ENCODE peak calls at places on chromosome 5, in six cellular contexts. Q is DMS79; H is AG08395; U is stimulated activated CD8-positive, alpha-beta memory T cell treated with anti-CD3 and anti-CD28 coated beads, Interleukin-7, amount 100 ng/mL, for 48 hours; A is HCEC 1CT; T is HTR-8/SVneo. M is an unnamed sample.

GRCh38 chr5:38468202-38468656 is 88.2 kb downstream of the LIFR start:
- DNase-seq in Q (no peak), H (peak), U (no peak), A (peak), T (peak), M (peak)

GRCh38 chr5:138466058-138466899 is 1.0 kb downstream of the EGR1 start:
- DNase-seq in Q (peak), H (no peak), U (no peak), A (peak), T (no peak), M (peak)

GRCh38 chr5:134508521-134509195 is 16.8 kb upstream of the JADE2 start:
- DNase-seq in Q (no peak), H (no peak), U (no peak), A (no peak), T (no peak), M (no peak)

GRCh38 chr5:113274836-113275414 is 159.9 kb downstream of the TSSK1B start:
- DNase-seq in Q (no peak), H (no peak), U (no peak), A (no peak), T (no peak), M (no peak)

GRCh38 chr5:96933764-96934163 is 2.1 kb upstream of the LNPEP start:
- DNase-seq in Q (no peak), H (no peak), U (no peak), A (peak), T (no peak), M (no peak)

GRCh38 chr5:141618804-141619554 is at the start of gene DIAPH1:
- DNase-seq in Q (peak), H (peak), U (peak), A (peak), T (peak), M (peak)

GRCh38 chr5:180799902-180800801 is 2.5 kb downstream of the MGAT1 start:
- DNase-seq in Q (no peak), H (peak), U (no peak), A (peak), T (no peak), M (peak)

GRCh38 chr5:107398703-107399102 is 272.0 kb downstream of the EFNA5 start:
- DNase-seq in Q (no peak), H (no peak), U (no peak), A (no peak), T (no peak), M (no peak)

GRCh38 chr5:96943829-96944228 is 7.9 kb downstream of the LNPEP start:
- DNase-seq in Q (no peak), H (no peak), U (no peak), A (no peak), T (no peak), M (no peak)

GRCh38 chr5:135826994-135827671 is 7.3 kb upstream of the SLC25A48 start:
- DNase-seq in Q (no peak), H (no peak), U (no peak), A (no peak), T (no peak), M (no peak)

GRCh38 chr5:179237770-179238627 is 107.3 kb downstream of the ADAMTS2 start:
- DNase-seq in Q (no peak), H (no peak), U (no peak), A (no peak), T (no peak), M (no peak)

GRCh38 chr5:107796797-107797196 is 126.1 kb upstream of the EFNA5 start:
- DNase-seq in Q (no peak), H (no peak), U (no peak), A (peak), T (no peak), M (peak)

GRCh38 chr5:180090098-180090768 is 18.7 kb upstream of the RNF130 start:
- DNase-seq in Q (no peak), H (peak), U (peak), A (peak), T (peak), M (peak)

GRCh38 chr5:6728011-6728794 is 15.0 kb downstream of the TENT4A start:
- DNase-seq in Q (no peak), H (no peak), U (no peak), A (no peak), T (no peak), M (no peak)

GRCh38 chr5:132362086-132362485 is 7.4 kb upstream of the SLC22A5 start:
- DNase-seq in Q (no peak), H (no peak), U (no peak), A (no peak), T (no peak), M (no peak)

GRCh38 chr5:139659673-139660072 is 11.5 kb downstream of the CXXC5 start:
- DNase-seq in Q (no peak), H (no peak), U (no peak), A (no peak), T (no peak), M (no peak)

GRCh38 chr5:60959156-60959555 is 14.2 kb downstream of the NDUFAF2 start:
- DNase-seq in Q (no peak), H (peak), U (no peak), A (peak), T (peak), M (peak)

GRCh38 chr5:110879675-110880074 is 140.9 kb downstream of the SLC25A46 start:
- DNase-seq in Q (no peak), H (no peak), U (no peak), A (no peak), T (no peak), M (no peak)

GRCh38 chr5:18744441-18744840 is 1110.2 kb downstream of the TAF11L14 start:
- DNase-seq in Q (no peak), H (no peak), U (no peak), A (no peak), T (no peak), M (no peak)